ENCODE peak calls at places on chromosomes 2 and 18, in six cellular contexts. V, D, L, G, N and X are unnamed samples.

GRCh38 chr2:71833855-71834554 is 313.7 kb downstream of the CYP26B1 start:
- DNase-seq in L (no peak), D (peak; percentile 95), G (no peak), V (no peak), N (no peak), X (no peak)

GRCh38 chr18:59123588-59124369 is 15.9 kb upstream of the SEC11C start:
- DNase-seq in N (no peak), L (no peak), G (no peak), V (no peak), D (no peak), X (peak; percentile 69)

GRCh38 chr2:26483957-26484565 is 6.1 kb upstream of the OTOF start:
- DNase-seq in N (no peak), G (no peak), L (no peak), V (no peak), D (no peak), X (no peak)

GRCh38 chr2:99205491-99205890 is 24.5 kb downstream of the MRPL30 start:
- DNase-seq in N (no peak), V (no peak), L (no peak), G (no peak), D (no peak), X (no peak)

GRCh38 chr18:8684577-8684976 is 20.8 kb upstream of the MTCL1 start:
- DNase-seq in N (no peak), V (no peak), G (no peak), D (no peak), L (no peak), X (no peak)

GRCh38 chr18:5524660-5525059 is 19.1 kb downstream of the EPB41L3 start:
- DNase-seq in L (no peak), D (no peak), N (no peak), G (no peak), V (no peak), X (no peak)

GRCh38 chr2:20173064-20173463 is 51.9 kb downstream of the SDC1 start:
- DNase-seq in G (no peak), N (no peak), L (no peak), D (no peak), V (no peak), X (no peak)

GRCh38 chr2:235598842-235599531 is 105.1 kb downstream of the AGAP1 start:
- DNase-seq in N (no peak), G (no peak), D (no peak), V (no peak), L (no peak), X (no peak)

GRCh38 chr2:228657807-228658402 is 476.4 kb upstream of the SPHKAP start:
- DNase-seq in G (no peak), D (no peak), L (no peak), N (no peak), V (no peak), X (peak; percentile 28)

GRCh38 chr2:158965731-158966130 is 2.7 kb upstream of the TANC1 start:
- DNase-seq in G (no peak), L (no peak), D (no peak), N (no peak), V (no peak), X (no peak)